ENCODE peak calls at places on chromosomes 12 and 14, in five cellular contexts. E, U, F, D and C are unnamed samples.

GRCh38 chr12:29159690-29160089 is 10.6 kb downstream of the FAR2 start:
- DNase-seq in E (no peak), F (no peak), U (no peak), D (no peak), C (no peak)

GRCh38 chr14:93007225-93007997 is 84.5 kb downstream of the CHGA start:
- DNase-seq in E (no peak), F (no peak), D (no peak), U (no peak), C (no peak)

GRCh38 chr12:8907513-8907912 is 6.8 kb upstream of the PHC1 start:
- DNase-seq in U (no peak), F (no peak), D (no peak), E (no peak), C (no peak)

GRCh38 chr12:123748171-123748570 is 13.9 kb upstream of the DNAH10 start:
- DNase-seq in F (no peak), E (no peak), D (no peak), U (no peak), C (no peak)

GRCh38 chr12:627285-627684 is 36.0 kb downstream of the NINJ2 start:
- DNase-seq in E (no peak), U (no peak), D (no peak), F (no peak), C (no peak)

GRCh38 chr12:131843527-131843926 is 15.3 kb downstream of the MMP17 start:
- DNase-seq in U (no peak), F (no peak), E (no peak), D (no peak), C (no peak)

GRCh38 chr14:21866479-21866878 is 192.9 kb upstream of the OR4E1 start:
- DNase-seq in U (no peak), E (no peak), F (no peak), D (no peak), C (no peak)

GRCh38 chr12:95694148-95694547 is 96.4 kb downstream of the NTN4 start:
- DNase-seq in E (no peak), U (no peak), D (no peak), F (no peak), C (no peak)

GRCh38 chr14:55446127-55446736 is 5.8 kb upstream of the TBPL2 start:
- DNase-seq in E (peak), F (peak), U (peak), D (peak), C (peak)

GRCh38 chr12:95504140-95504539 is 30.2 kb downstream of the METAP2 start:
- DNase-seq in E (no peak), D (no peak), U (no peak), F (no peak), C (no peak)

GRCh38 chr14:104419865-104420458 is 159.6 kb upstream of the C14orf180 start:
- DNase-seq in U (no peak), F (no peak), E (no peak), D (no peak), C (no peak)

GRCh38 chr12:116381240-116381743 is 103.8 kb upstream of the MED13L start:
- DNase-seq in F (no peak), D (no peak), E (no peak), U (no peak), C (no peak)

GRCh38 chr14:53450871-53451270 is 297.7 kb upstream of the DDHD1 start:
- DNase-seq in U (peak), E (no peak), F (no peak), D (no peak), C (no peak)

GRCh38 chr12:109998241-109998903 is 858 bp upstream of the ANKRD13A start:
- DNase-seq in F (no peak), U (no peak), D (no peak), E (no peak), C (no peak)

GRCh38 chr12:65657635-65658034 is 166.6 kb upstream of the HMGA2 start:
- DNase-seq in F (no peak), U (no peak), D (no peak), E (no peak), C (no peak)

GRCh38 chr14:54085137-54085810 is 128.6 kb upstream of the BMP4 start:
- DNase-seq in U (peak), E (no peak), F (no peak), D (no peak), C (no peak)

GRCh38 chr12:98221243-98221808 is 294.1 kb upstream of the TMPO start:
- DNase-seq in F (no peak), U (no peak), D (no peak), E (no peak), C (no peak)

GRCh38 chr12:111624540-111624939 is 25.4 kb upstream of the ATXN2 start:
- DNase-seq in D (no peak), F (peak), E (no peak), U (no peak), C (peak)

GRCh38 chr12:109461049-109461845 is 15.9 kb downstream of the KCTD10 start:
- DNase-seq in F (peak), D (no peak), U (peak), E (no peak), C (no peak)

GRCh38 chr14:66610154-66610563 is 102.2 kb downstream of the GPHN start:
- DNase-seq in F (peak), E (peak), U (peak), D (no peak), C (no peak)

GRCh38 chr14:101776315-101776714 is 14.8 kb downstream of the PPP2R5C start:
- DNase-seq in E (no peak), F (no peak), D (no peak), U (no peak), C (no peak)

GRCh38 chr12:77893918-77894317 is 63.2 kb downstream of the NAV3 start:
- DNase-seq in F (no peak), D (no peak), U (peak), E (peak), C (no peak)

GRCh38 chr14:21556378-21557083 is 23.3 kb downstream of the OR10G3 start:
- DNase-seq in D (no peak), U (no peak), E (no peak), F (no peak), C (no peak)

GRCh38 chr12:89252284-89252683 is 100.0 kb downstream of the DUSP6 start:
- DNase-seq in F (no peak), D (no peak), U (no peak), E (no peak), C (no peak)
- TF ChIP-seq JUND in F (no peak), D (no peak), U (no peak), E (no peak), C (no peak)

DNA sequence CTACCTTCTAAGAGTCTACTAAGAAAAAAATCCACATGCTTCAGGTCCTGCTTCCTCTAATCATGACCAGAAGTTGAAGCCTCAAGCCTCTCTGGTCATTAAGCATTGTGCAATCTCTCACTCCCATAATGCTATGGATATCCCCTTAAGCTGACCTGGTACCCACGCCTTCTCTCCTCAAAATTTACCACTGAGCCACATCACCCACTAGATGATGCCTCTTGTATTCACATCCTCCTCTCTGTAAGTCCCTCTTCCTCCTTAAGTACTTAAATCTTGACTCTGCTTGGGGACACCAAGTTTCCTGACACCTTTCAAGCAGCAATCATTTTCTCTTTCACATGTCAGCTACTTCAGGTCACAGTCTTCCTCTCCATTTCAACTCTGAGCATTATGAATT is 9.8 kb downstream of the GALNT4 start:
- DNase-seq in F (no peak), D (no peak), E (no peak), U (no peak), C (no peak)
- TF ChIP-seq JUND in F (no peak), D (no peak), E (no peak), U (no peak), C (no peak)

GRCh38 chr12:27709932-27710591 is 570 bp upstream of the MRPS35 start:
- DNase-seq in D (peak), F (no peak), E (no peak), U (peak), C (no peak)
- TF ChIP-seq JUND in D (no peak), F (no peak), E (no peak), U (no peak), C (no peak)

GRCh38 chr14:80278293-80279037 is 67.2 kb upstream of the DIO2 start:
- DNase-seq in F (no peak), U (no peak), E (no peak), D (no peak), C (no peak)
- TF ChIP-seq JUND in F (no peak), U (no peak), E (no peak), D (no peak), C (no peak)

DNA sequence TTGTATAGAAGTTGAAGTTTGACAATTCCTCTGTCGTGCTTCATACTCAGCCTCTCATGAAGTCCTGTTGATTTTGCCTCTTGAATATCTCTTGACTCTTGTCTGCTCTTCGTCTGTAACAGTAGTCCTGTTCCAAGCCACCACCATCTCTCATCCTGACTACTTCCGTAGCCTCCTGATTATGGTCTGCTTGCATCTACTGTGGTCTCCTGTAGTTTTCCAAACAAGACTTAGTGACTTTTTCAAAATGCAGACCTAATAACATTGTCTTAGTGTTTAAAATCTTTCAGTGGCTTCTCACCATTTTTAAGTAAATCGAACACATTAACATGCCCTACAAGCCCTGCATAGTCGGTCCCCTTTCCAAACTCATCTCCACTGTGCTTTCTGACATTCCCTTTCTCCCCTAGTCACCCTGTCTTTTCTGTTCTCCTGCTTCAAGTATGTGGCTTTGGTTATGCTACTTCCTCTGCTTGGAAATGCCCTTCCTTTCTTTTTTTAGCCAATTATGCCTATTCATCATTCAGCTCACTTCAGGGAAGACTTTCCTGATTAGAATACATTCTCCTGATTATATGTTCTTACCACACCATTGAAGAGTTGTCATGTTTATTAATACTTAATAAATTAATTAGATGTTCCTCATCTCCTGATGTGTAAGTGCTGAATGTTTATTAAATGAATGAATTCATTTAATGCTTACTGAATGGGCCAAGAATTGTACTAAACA is 2.0 kb downstream of the SCYL2 start:
- DNase-seq in U (no peak), D (no peak), E (no peak), F (no peak), C (peak)
- TF ChIP-seq JUND in U (no peak), D (no peak), E (no peak), F (no peak), C (no peak)

GRCh38 chr12:50069069-50069468 is 11.7 kb downstream of the ASIC1 start:
- DNase-seq in D (no peak), F (no peak), E (no peak), U (no peak), C (no peak)
- TF ChIP-seq JUND in D (no peak), F (no peak), E (no peak), U (no peak), C (no peak)

DNA sequence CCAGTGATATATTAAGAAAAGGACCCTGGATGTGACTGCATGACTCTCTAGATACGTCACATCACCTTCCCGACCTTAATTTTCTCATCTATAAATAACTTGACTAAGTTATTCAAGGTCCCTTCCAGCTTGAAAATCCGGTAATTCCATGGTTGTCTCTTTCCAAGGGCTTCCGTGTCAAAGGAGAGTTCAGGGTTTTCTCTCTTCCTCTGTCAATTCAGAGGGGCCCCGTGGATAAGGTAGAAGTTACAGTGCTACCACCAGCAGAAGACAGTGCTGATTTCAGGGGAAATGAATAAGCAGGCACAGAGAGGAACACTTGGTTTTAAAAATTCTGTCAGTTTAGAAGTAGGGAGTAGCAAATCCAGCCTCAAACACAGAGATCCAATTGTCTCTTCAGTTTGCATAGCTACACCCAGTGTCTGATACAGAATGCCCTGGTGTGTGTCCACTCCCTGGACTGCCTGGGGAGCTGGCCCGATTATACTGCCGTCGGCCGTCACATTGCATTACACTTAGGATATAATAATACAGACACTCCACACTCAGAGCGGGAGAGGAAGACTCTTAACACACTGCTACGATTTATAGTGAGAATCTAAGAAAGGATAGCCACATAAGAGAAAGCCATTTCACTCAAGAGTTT is 54.7 kb upstream of the GTF2A1 start:
- DNase-seq in D (no peak), F (no peak), E (no peak), U (no peak), C (no peak)
- TF ChIP-seq JUND in D (no peak), F (no peak), E (no peak), U (no peak), C (no peak)

DNA sequence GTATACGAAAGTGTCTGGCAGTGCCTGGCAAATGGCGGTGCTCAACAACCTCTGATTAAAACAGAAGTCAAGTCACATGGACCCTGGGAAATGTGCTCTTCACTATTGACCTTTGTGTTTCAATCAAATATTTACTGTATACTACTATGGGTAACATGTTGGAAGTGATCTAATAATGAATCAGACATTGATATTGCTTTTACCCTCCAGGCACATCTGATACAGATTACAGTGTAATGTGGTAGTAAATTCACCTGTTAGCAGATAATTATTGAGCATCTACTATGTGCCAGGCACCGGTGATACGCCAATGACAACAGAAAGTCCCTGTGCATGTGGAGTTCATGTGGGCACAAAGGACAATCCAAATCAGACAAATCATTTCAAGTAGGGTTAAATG is 63.1 kb downstream of the STON2 start:
- DNase-seq in E (no peak), U (no peak), F (no peak), D (no peak), C (no peak)
- TF ChIP-seq JUND in E (no peak), U (no peak), F (no peak), D (no peak), C (no peak)

GRCh38 chr12:25997401-25997973 is 39.0 kb downstream of the RASSF8 start:
- DNase-seq in U (no peak), F (no peak), D (no peak), E (peak), C (no peak)

GRCh38 chr12:26001530-26001929 is 43.0 kb downstream of the RASSF8 start:
- DNase-seq in U (no peak), F (no peak), D (no peak), E (no peak), C (no peak)

GRCh38 chr12:26003065-26003464 is 44.6 kb downstream of the RASSF8 start:
- DNase-seq in F (no peak), U (no peak), E (no peak), D (no peak), C (no peak)

GRCh38 chr12:25996677-25997076 is 38.2 kb downstream of the RASSF8 start:
- DNase-seq in U (no peak), E (no peak), D (no peak), F (no peak), C (no peak)

DNA sequence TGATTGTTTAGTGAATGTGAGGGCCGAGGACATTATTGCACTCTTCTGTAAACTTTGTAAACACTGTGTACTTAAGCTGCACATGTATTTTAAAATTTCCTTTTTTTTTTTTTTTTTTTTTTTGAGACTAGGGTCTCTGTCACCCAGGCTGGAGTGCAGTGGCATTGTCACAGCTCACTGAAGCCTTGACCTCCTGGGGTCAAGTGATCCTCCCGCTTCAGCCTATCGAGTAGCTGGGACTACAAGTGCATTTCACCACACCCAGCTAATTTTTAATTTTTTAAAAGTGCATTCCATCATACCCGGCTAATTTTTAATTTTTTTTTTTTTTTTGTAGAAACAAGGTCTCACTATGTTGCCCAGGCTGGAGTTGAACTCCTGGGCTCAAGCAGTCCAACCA is 42.4 kb downstream of the RASSF8 start:
- DNase-seq in E (no peak), F (no peak), D (no peak), U (no peak), C (no peak)
- TF ChIP-seq JUND in E (no peak), F (no peak), D (no peak), U (no peak), C (no peak)

DNA sequence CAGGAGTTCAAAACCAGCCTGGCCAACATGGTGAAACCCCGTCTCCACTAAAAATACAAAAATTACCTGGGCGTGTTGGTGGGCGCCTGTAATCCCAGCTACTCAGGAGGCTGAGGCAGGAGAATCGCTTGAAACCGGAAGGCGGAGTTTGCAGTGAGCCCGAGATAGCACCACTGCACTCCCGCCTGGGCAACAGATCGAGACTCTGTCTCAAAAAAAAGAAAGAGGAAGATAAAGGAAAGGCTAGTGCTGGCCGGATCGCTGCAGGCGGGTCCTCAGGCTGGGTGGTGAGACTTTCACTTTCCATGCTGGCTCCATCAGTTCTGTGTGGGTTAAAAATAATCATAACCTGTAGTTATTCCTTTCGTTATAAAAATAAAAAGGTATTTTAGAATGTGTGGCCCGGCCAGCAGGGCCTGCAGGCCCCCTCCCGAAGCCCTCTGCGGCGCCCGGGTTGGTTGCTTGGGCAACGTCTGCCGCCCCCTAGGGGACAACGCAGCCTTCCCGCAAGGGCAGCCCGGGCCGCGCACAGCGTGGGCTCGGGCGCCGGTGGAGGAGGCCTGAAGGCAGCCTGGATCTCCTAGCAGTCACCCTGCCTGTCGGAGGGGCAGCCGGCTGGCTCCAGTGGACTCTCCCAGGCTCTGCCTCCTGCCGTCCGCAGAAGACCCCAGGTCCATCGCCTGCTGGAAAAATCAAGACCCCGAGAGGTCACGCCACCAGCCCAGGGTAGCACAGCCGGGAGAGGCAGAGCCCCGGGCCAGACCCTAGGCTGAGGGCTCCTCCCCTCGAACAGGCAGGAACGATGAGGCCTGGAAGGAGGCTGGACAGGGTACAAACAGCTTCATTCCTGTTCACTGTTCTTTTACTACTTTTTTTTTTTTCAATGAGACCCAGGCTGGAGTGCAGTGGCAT is 5.0 kb upstream of the SLC25A47 start:
- DNase-seq in D (peak), U (no peak), F (peak), E (peak), C (peak)
- TF ChIP-seq JUND in D (no peak), U (no peak), F (no peak), E (no peak), C (no peak)